ENCODE peak calls at places on chromosome 14, in eight cellular contexts. One of them, this sample, is unnamed.
A peak's percentile ranks its signal among the peaks of the same experiment; 100 is the strongest.

GRCh38 chr14:92540472-92541048 is 27.0 kb downstream of the RIN3 start:
- DNase-seq in GM13977: no peak
- DNase-seq in NCI-H146: no peak
- DNase-seq in ELR: peak; percentile 99
- DNase-seq in NCI-H2081: no peak
- DNase-seq in NCI-H524 treated with DMSO at 0.1 percent for 48 hours: no peak
- DNase-seq in kidney tubule cell: peak; percentile 97
- DNase-seq in Caki2: peak; percentile 75
- DNase-seq in this sample: peak; percentile 93

GRCh38 chr14:102378830-102379229 is 16.1 kb downstream of the TECPR2 start:
- DNase-seq in GM13977: no peak
- DNase-seq in NCI-H146: no peak
- DNase-seq in ELR: no peak
- DNase-seq in NCI-H2081: no peak
- DNase-seq in NCI-H524 treated with DMSO at 0.1 percent for 48 hours: no peak
- DNase-seq in kidney tubule cell: no peak
- DNase-seq in Caki2: no peak
- DNase-seq in this sample: no peak

GRCh38 chr14:31842905-31843304 is 234.2 kb upstream of the ARHGAP5 start:
- DNase-seq in GM13977: no peak
- DNase-seq in NCI-H146: peak; percentile 9
- DNase-seq in ELR: no peak
- DNase-seq in NCI-H2081: peak; percentile 55
- DNase-seq in NCI-H524 treated with DMSO at 0.1 percent for 48 hours: no peak
- DNase-seq in kidney tubule cell: peak; percentile 14
- DNase-seq in Caki2: no peak
- DNase-seq in this sample: no peak

GRCh38 chr14:100778078-100778927 is 47.6 kb upstream of the MEG3 start:
- DNase-seq in GM13977: no peak
- DNase-seq in NCI-H146: no peak
- DNase-seq in ELR: no peak
- DNase-seq in NCI-H2081: no peak
- DNase-seq in NCI-H524 treated with DMSO at 0.1 percent for 48 hours: peak; percentile 83
- DNase-seq in kidney tubule cell: no peak
- DNase-seq in Caki2: no peak
- DNase-seq in this sample: no peak

GRCh38 chr14:21924479-21924878 is 250.9 kb upstream of the OR4E1 start:
- DNase-seq in GM13977: no peak
- DNase-seq in NCI-H146: no peak
- DNase-seq in ELR: no peak
- DNase-seq in NCI-H2081: no peak
- DNase-seq in NCI-H524 treated with DMSO at 0.1 percent for 48 hours: no peak
- DNase-seq in kidney tubule cell: no peak
- DNase-seq in Caki2: no peak
- DNase-seq in this sample: no peak

GRCh38 chr14:92686763-92687427 is 61.5 kb downstream of the LGMN start:
- DNase-seq in GM13977: peak; percentile 93
- DNase-seq in NCI-H146: peak; percentile 78
- DNase-seq in ELR: peak; percentile 74
- DNase-seq in NCI-H2081: peak; percentile 85
- DNase-seq in NCI-H524 treated with DMSO at 0.1 percent for 48 hours: peak; percentile 55
- DNase-seq in kidney tubule cell: peak; percentile 74
- DNase-seq in Caki2: peak; percentile 66
- DNase-seq in this sample: peak; percentile 57

GRCh38 chr14:92481386-92481785 is 32.2 kb upstream of the RIN3 start:
- DNase-seq in GM13977: no peak
- DNase-seq in NCI-H146: no peak
- DNase-seq in ELR: peak; percentile 60
- DNase-seq in NCI-H2081: no peak
- DNase-seq in NCI-H524 treated with DMSO at 0.1 percent for 48 hours: no peak
- DNase-seq in kidney tubule cell: no peak
- DNase-seq in Caki2: no peak
- DNase-seq in this sample: no peak

GRCh38 chr14:96160030-96160912 is 44.4 kb upstream of the BDKRB2 start:
- DNase-seq in GM13977: no peak
- DNase-seq in NCI-H146: no peak
- DNase-seq in ELR: no peak
- DNase-seq in NCI-H2081: no peak
- DNase-seq in NCI-H524 treated with DMSO at 0.1 percent for 48 hours: no peak
- DNase-seq in kidney tubule cell: no peak
- DNase-seq in Caki2: peak; percentile 3
- DNase-seq in this sample: no peak

GRCh38 chr14:26377150-26377549 is 220.7 kb downstream of the NOVA1 start:
- DNase-seq in GM13977: no peak
- DNase-seq in NCI-H146: no peak
- DNase-seq in ELR: no peak
- DNase-seq in NCI-H2081: no peak
- DNase-seq in NCI-H524 treated with DMSO at 0.1 percent for 48 hours: no peak
- DNase-seq in kidney tubule cell: no peak
- DNase-seq in Caki2: no peak
- DNase-seq in this sample: no peak

GRCh38 chr14:71588028-71588427 is 344.2 kb upstream of the RGS6 start:
- DNase-seq in GM13977: no peak
- DNase-seq in NCI-H146: no peak
- DNase-seq in ELR: peak; percentile 91
- DNase-seq in NCI-H2081: no peak
- DNase-seq in NCI-H524 treated with DMSO at 0.1 percent for 48 hours: no peak
- DNase-seq in kidney tubule cell: peak; percentile 9
- DNase-seq in Caki2: no peak
- DNase-seq in this sample: no peak

GRCh38 chr14:92945959-92946846 is 23.3 kb downstream of the CHGA start:
- DNase-seq in GM13977: no peak
- DNase-seq in NCI-H146: no peak
- DNase-seq in ELR: peak; percentile 50
- DNase-seq in NCI-H2081: peak; percentile 18
- DNase-seq in NCI-H524 treated with DMSO at 0.1 percent for 48 hours: no peak
- DNase-seq in kidney tubule cell: peak; percentile 96
- DNase-seq in Caki2: peak; percentile 97
- DNase-seq in this sample: peak; percentile 77

GRCh38 chr14:50736932-50737419 is 68.9 kb upstream of the SAV1 start:
- DNase-seq in GM13977: peak; percentile 73
- DNase-seq in NCI-H146: no peak
- DNase-seq in ELR: no peak
- DNase-seq in NCI-H2081: no peak
- DNase-seq in NCI-H524 treated with DMSO at 0.1 percent for 48 hours: no peak
- DNase-seq in kidney tubule cell: no peak
- DNase-seq in Caki2: no peak
- DNase-seq in this sample: no peak

This sample was measured in kidney glomerular epithelial cell.